ENCODE peak calls at places on chromosome 1, in six cellular contexts. One of them, this sample, is unnamed.

GRCh38 chr1:58773406-58773840 is 10.4 kb downstream of the JUN start:
- DNase-seq in GM12878: no peak
- DNase-seq in HepG2: no peak
- DNase-seq in H1: no peak
- DNase-seq in SK-N-SH: no peak
- DNase-seq in K562: no peak
- DNase-seq in this sample: peak

GRCh38 chr1:178465011-178465410 is 31.8 kb downstream of the CLEC20A start:
- DNase-seq in GM12878: no peak
- DNase-seq in HepG2: no peak
- DNase-seq in H1: no peak
- DNase-seq in SK-N-SH: no peak
- DNase-seq in K562: no peak
- DNase-seq in this sample: no peak

GRCh38 chr1:46623733-46624695 is 7.4 kb upstream of the MOB3C start:
- DNase-seq in GM12878: no peak
- DNase-seq in HepG2: no peak
- DNase-seq in H1: no peak
- DNase-seq in SK-N-SH: no peak
- DNase-seq in K562: no peak
- DNase-seq in this sample: no peak

GRCh38 chr1:200670215-200671118 is 760 bp upstream of the DDX59 start:
- DNase-seq in GM12878: no peak
- DNase-seq in HepG2: peak
- DNase-seq in H1: no peak
- DNase-seq in SK-N-SH: peak
- DNase-seq in K562: peak
- DNase-seq in this sample: peak

GRCh38 chr1:3695326-3696217 is 43.3 kb downstream of the TP73 start:
- DNase-seq in GM12878: no peak
- DNase-seq in HepG2: peak
- DNase-seq in H1: no peak
- DNase-seq in SK-N-SH: peak
- DNase-seq in K562: peak
- DNase-seq in this sample: peak

GRCh38 chr1:206796984-206797402 is 24.7 kb upstream of the IL10 start:
- DNase-seq in GM12878: no peak
- DNase-seq in HepG2: no peak
- DNase-seq in H1: no peak
- DNase-seq in SK-N-SH: no peak
- DNase-seq in K562: no peak
- DNase-seq in this sample: peak

GRCh38 chr1:232149302-232150201 is 480.4 kb downstream of the SIPA1L2 start:
- DNase-seq in GM12878: no peak
- DNase-seq in HepG2: no peak
- DNase-seq in H1: no peak
- DNase-seq in SK-N-SH: no peak
- DNase-seq in K562: no peak
- DNase-seq in this sample: no peak

GRCh38 chr1:53278294-53278693 is 40.0 kb upstream of the MAGOH start:
- DNase-seq in GM12878: no peak
- DNase-seq in HepG2: peak
- DNase-seq in H1: no peak
- DNase-seq in SK-N-SH: peak
- DNase-seq in K562: peak
- DNase-seq in this sample: peak

GRCh38 chr1:36118396-36118795 is 6.6 kb downstream of the COL8A2 start:
- DNase-seq in GM12878: no peak
- DNase-seq in HepG2: no peak
- DNase-seq in H1: no peak
- DNase-seq in SK-N-SH: peak
- DNase-seq in K562: peak
- DNase-seq in this sample: no peak

GRCh38 chr1:63947904-63948303 is 174.1 kb downstream of the ROR1 start:
- DNase-seq in GM12878: no peak
- DNase-seq in HepG2: no peak
- DNase-seq in H1: no peak
- DNase-seq in SK-N-SH: no peak
- DNase-seq in K562: no peak
- DNase-seq in this sample: no peak
- TF ChIP-seq JUND in GM12878: no peak
- TF ChIP-seq JUND in HepG2: no peak
- TF ChIP-seq JUND in H1: no peak
- TF ChIP-seq JUND in SK-N-SH: no peak
- TF ChIP-seq JUND in K562: no peak
- TF ChIP-seq JUND in this sample: no peak

DNA sequence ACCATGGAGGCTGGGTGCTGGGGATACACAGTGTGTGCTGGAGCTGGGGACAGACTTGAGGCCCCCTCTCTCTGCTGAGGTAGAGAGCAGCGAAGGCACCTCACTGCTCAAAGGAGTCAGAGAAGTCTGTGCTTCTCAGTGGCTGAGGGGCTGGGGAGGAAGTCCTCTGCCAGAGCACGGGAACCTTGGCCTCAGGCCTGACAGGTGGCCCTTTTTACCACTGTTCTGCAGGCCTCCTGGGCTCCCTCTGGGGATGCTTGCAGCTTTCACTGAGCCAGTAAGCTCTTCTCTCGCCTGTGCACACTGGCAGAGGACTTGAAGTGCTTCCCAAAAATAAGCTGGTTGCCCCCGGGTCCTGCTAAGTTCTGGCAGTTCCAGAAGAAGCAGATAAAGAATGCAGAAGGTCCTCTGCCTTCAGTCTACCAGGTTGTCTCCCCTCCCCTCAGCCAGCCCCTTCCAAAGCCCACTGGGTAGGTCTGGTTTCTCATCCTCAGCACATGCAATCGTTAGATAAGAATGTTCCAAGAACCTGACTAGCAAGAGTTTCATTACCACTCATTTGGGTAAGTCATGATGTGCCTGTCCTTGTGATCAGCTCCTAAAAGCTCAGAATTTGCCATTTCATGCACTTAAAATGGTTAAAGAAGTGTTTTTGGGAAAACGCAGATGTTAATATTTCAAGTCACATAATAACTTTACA is 53.9 kb downstream of the TENT5C start:
- DNase-seq in GM12878: no peak
- DNase-seq in HepG2: no peak
- DNase-seq in H1: no peak
- DNase-seq in SK-N-SH: no peak
- DNase-seq in K562: peak
- DNase-seq in this sample: no peak
- TF ChIP-seq JUND in GM12878: no peak
- TF ChIP-seq JUND in HepG2: no peak
- TF ChIP-seq JUND in H1: no peak
- TF ChIP-seq JUND in SK-N-SH: no peak
- TF ChIP-seq JUND in K562: peak
- TF ChIP-seq JUND in this sample: no peak

DNA sequence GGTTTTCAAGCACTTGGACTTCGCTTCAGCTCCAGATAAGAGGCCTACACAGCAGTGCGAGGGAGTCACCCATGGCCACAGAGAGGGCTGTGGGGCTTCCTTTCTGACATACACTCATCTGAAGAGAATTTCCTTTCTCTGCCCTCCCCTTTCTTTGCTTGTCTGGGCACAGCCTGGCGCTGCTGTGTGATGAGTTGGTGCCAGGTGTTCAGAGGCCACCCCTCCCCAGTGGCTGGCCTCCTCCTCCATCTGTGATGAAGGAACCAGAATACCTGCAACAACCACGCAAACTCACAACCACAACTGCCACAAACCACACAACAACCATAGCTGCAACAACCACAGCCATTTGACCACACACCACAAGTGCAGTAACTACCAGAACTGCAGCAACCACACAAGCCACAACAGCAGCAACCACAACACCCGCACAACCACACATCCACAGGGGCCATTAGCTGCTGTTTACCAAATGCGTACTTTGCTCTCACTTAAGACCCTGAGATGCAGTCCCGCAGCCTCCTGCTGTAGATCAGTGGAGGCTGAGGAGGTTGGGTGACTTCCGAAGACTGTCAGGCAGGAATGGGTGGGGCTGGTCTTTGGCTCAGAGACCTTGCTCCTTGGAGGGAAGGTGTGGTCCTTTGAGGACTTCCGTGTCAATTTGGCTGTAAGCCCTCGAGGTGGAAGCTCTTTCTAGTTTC is 71.1 kb downstream of the IER5 start:
- DNase-seq in GM12878: no peak
- DNase-seq in HepG2: no peak
- DNase-seq in H1: no peak
- DNase-seq in SK-N-SH: no peak
- DNase-seq in K562: no peak
- DNase-seq in this sample: no peak
- TF ChIP-seq JUND in GM12878: no peak
- TF ChIP-seq JUND in HepG2: no peak
- TF ChIP-seq JUND in H1: no peak
- TF ChIP-seq JUND in SK-N-SH: peak
- TF ChIP-seq JUND in K562: no peak
- TF ChIP-seq JUND in this sample: no peak

GRCh38 chr1:48332115-48332514 is 109.6 kb downstream of the SLC5A9 start:
- DNase-seq in GM12878: no peak
- DNase-seq in HepG2: no peak
- DNase-seq in H1: no peak
- DNase-seq in SK-N-SH: no peak
- DNase-seq in K562: no peak
- DNase-seq in this sample: no peak

GRCh38 chr1:48329905-48330304 is 107.4 kb downstream of the SLC5A9 start:
- DNase-seq in GM12878: no peak
- DNase-seq in HepG2: no peak
- DNase-seq in H1: no peak
- DNase-seq in SK-N-SH: no peak
- DNase-seq in K562: no peak
- DNase-seq in this sample: no peak

GRCh38 chr1:48333316-48333715 is 110.8 kb downstream of the SLC5A9 start:
- DNase-seq in GM12878: no peak
- DNase-seq in HepG2: no peak
- DNase-seq in H1: no peak
- DNase-seq in SK-N-SH: no peak
- DNase-seq in K562: no peak
- DNase-seq in this sample: no peak

GRCh38 chr1:48329489-48329888 is 107.0 kb downstream of the SLC5A9 start:
- DNase-seq in GM12878: no peak
- DNase-seq in HepG2: no peak
- DNase-seq in H1: no peak
- DNase-seq in SK-N-SH: no peak
- DNase-seq in K562: no peak
- DNase-seq in this sample: no peak
- TF ChIP-seq JUND in GM12878: no peak
- TF ChIP-seq JUND in HepG2: no peak
- TF ChIP-seq JUND in H1: no peak
- TF ChIP-seq JUND in SK-N-SH: no peak
- TF ChIP-seq JUND in K562: no peak
- TF ChIP-seq JUND in this sample: no peak

GRCh38 chr1:155648207-155649147 is 38.5 kb downstream of the MSTO1 start:
- DNase-seq in GM12878: no peak
- DNase-seq in HepG2: peak
- DNase-seq in H1: peak
- DNase-seq in SK-N-SH: peak
- DNase-seq in K562: no peak
- DNase-seq in this sample: peak
- TF ChIP-seq JUND in GM12878: no peak
- TF ChIP-seq JUND in HepG2: no peak
- TF ChIP-seq JUND in H1: no peak
- TF ChIP-seq JUND in SK-N-SH: peak
- TF ChIP-seq JUND in K562: no peak
- TF ChIP-seq JUND in this sample: peak

GRCh38 chr1:115183158-115183557 is 93.9 kb upstream of the TSPAN2 start:
- DNase-seq in GM12878: no peak
- DNase-seq in HepG2: no peak
- DNase-seq in H1: no peak
- DNase-seq in SK-N-SH: no peak
- DNase-seq in K562: no peak
- DNase-seq in this sample: no peak

GRCh38 chr1:115182012-115182715 is 92.9 kb upstream of the TSPAN2 start:
- DNase-seq in GM12878: no peak
- DNase-seq in HepG2: no peak
- DNase-seq in H1: no peak
- DNase-seq in SK-N-SH: no peak
- DNase-seq in K562: no peak
- DNase-seq in this sample: no peak

GRCh38 chr1:115176189-115176588 is 86.9 kb upstream of the TSPAN2 start:
- DNase-seq in GM12878: no peak
- DNase-seq in HepG2: no peak
- DNase-seq in H1: no peak
- DNase-seq in SK-N-SH: no peak
- DNase-seq in K562: no peak
- DNase-seq in this sample: no peak

GRCh38 chr1:115175596-115175995 is 86.3 kb upstream of the TSPAN2 start:
- DNase-seq in GM12878: no peak
- DNase-seq in HepG2: no peak
- DNase-seq in H1: no peak
- DNase-seq in SK-N-SH: no peak
- DNase-seq in K562: no peak
- DNase-seq in this sample: no peak

GRCh38 chr1:115179397-115179835 is 90.1 kb upstream of the TSPAN2 start:
- DNase-seq in GM12878: no peak
- DNase-seq in HepG2: peak
- DNase-seq in H1: no peak
- DNase-seq in SK-N-SH: no peak
- DNase-seq in K562: peak
- DNase-seq in this sample: no peak
- TF ChIP-seq JUND in GM12878: no peak
- TF ChIP-seq JUND in HepG2: no peak
- TF ChIP-seq JUND in H1: no peak
- TF ChIP-seq JUND in SK-N-SH: peak
- TF ChIP-seq JUND in K562: peak
- TF ChIP-seq JUND in this sample: no peak

GRCh38 chr1:10671090-10671489 is 125.4 kb downstream of the CASZ1 start:
- DNase-seq in GM12878: no peak
- DNase-seq in HepG2: no peak
- DNase-seq in H1: no peak
- DNase-seq in SK-N-SH: peak
- DNase-seq in K562: no peak
- DNase-seq in this sample: no peak

GRCh38 chr1:10674222-10674621 is 122.2 kb downstream of the CASZ1 start:
- DNase-seq in GM12878: no peak
- DNase-seq in HepG2: no peak
- DNase-seq in H1: no peak
- DNase-seq in SK-N-SH: no peak
- DNase-seq in K562: no peak
- DNase-seq in this sample: no peak

GRCh38 chr1:10671551-10672375 is 124.7 kb downstream of the CASZ1 start:
- DNase-seq in GM12878: no peak
- DNase-seq in HepG2: no peak
- DNase-seq in H1: no peak
- DNase-seq in SK-N-SH: peak
- DNase-seq in K562: no peak
- DNase-seq in this sample: no peak

GRCh38 chr1:10673305-10673704 is 123.1 kb downstream of the CASZ1 start:
- DNase-seq in GM12878: no peak
- DNase-seq in HepG2: no peak
- DNase-seq in H1: no peak
- DNase-seq in SK-N-SH: no peak
- DNase-seq in K562: no peak
- DNase-seq in this sample: no peak

GRCh38 chr1:10672376-10673050 is 123.9 kb downstream of the CASZ1 start:
- DNase-seq in GM12878: no peak
- DNase-seq in HepG2: no peak
- DNase-seq in H1: no peak
- DNase-seq in SK-N-SH: peak
- DNase-seq in K562: no peak
- DNase-seq in this sample: no peak
- TF ChIP-seq JUND in GM12878: no peak
- TF ChIP-seq JUND in HepG2: no peak
- TF ChIP-seq JUND in H1: no peak
- TF ChIP-seq JUND in SK-N-SH: no peak
- TF ChIP-seq JUND in K562: no peak
- TF ChIP-seq JUND in this sample: no peak